ENCODE peak calls at places on chromosomes 13 and 19, in six cellular contexts. S is uterus, E is SK-N-SH, P is heart left ventricle, L is lower lobe of right lung, J is esophagus squamous epithelium. V is an unnamed sample. For H3K4me1, the result is how much of the 10 kb centered on the place peaks cover.

GRCh38 chr13:84481958-84482357 is 599.7 kb upstream of the SLITRK1 start:
- DNase-seq in S (no peak), E (no peak), P (no peak), L (no peak), J (no peak), V (no peak)

GRCh38 chr19:17121736-17122293 is 46.2 kb downstream of the MYO9B start:
- DNase-seq in S (no peak), E (no peak), P (no peak), L (no peak), J (no peak), V (no peak)

GRCh38 chr13:113002206-113002821 is 33.3 kb downstream of the MCF2L start:
- DNase-seq in S (no peak), E (peak), P (no peak), L (no peak), J (no peak), V (no peak)

GRCh38 chr13:42876270-42876714 is 94.9 kb downstream of the FAM216B start:
- DNase-seq in S (no peak), E (no peak), P (no peak), L (no peak), J (no peak), V (no peak)

GRCh38 chr19:49057636-49058234 is at the start of gene CGB7:
- DNase-seq in S (peak), E (peak), P (peak), L (peak), J (no peak), V (no peak)

GRCh38 chr13:60974296-60974695 is 441.4 kb downstream of the PCDH20 start:
- DNase-seq in S (no peak), E (no peak), P (no peak), L (no peak), J (no peak), V (no peak)

GRCh38 chr19:45878043-45878794 is 7.7 kb downstream of the IRF2BP1 start:
- DNase-seq in S (no peak), E (no peak), P (no peak), L (no peak), J (no peak), V (no peak)

GRCh38 chr13:44899967-44900366 is 89.3 kb downstream of the NUFIP1 start:
- DNase-seq in S (no peak), E (peak), P (no peak), L (no peak), J (no peak), V (no peak)

GRCh38 chr19:18436651-18437478 is 1.1 kb downstream of the ISYNA1 start:
- DNase-seq in S (peak), E (peak), P (peak), L (peak), J (no peak), V (no peak)

GRCh38 chr13:28329395-28330158 is 165.4 kb downstream of the FLT1 start:
- DNase-seq in S (peak), E (no peak), P (no peak), L (peak), J (no peak), V (peak)

GRCh38 chr19:10502524-10503001 is 593 bp downstream of the KEAP1 start:
- DNase-seq in S (peak), E (peak), P (peak), L (peak), J (peak), V (peak)

GRCh38 chr13:103859952-103860351 is 793.7 kb upstream of the SLC10A2 start:
- DNase-seq in S (no peak), E (no peak), P (no peak), L (no peak), J (no peak), V (no peak)

GRCh38 chr13:22801402-22802003 is 379.3 kb upstream of the SGCG start:
- DNase-seq in S (no peak), E (no peak), P (no peak), L (no peak), J (no peak), V (no peak)

GRCh38 chr19:45782820-45783785 is 813 bp upstream of the DMPK start:
- DNase-seq in S (peak), E (peak), P (peak), L (no peak), J (no peak), V (no peak)

GRCh38 chr13:20901668-20902437 is 693 bp downstream of the XPO4 start:
- DNase-seq in S (no peak), E (peak), P (peak), L (no peak), J (no peak), V (no peak)
- H3K27ac ChIP-seq in S (peak), E (peak), P (peak), L (peak), J (peak), V (peak)

GRCh38 chr13:110407531-110407930 is 100.4 kb downstream of the COL4A2 start:
- DNase-seq in S (no peak), E (no peak), P (no peak), L (no peak), J (no peak), V (no peak)

GRCh38 chr13:110408286-110408685 is 101.2 kb downstream of the COL4A2 start:
- DNase-seq in S (no peak), E (no peak), P (no peak), L (no peak), J (no peak), V (no peak)

GRCh38 chr13:110409581-110409992 is 102.5 kb downstream of the COL4A2 start:
- DNase-seq in S (peak), E (no peak), P (no peak), L (no peak), J (no peak), V (no peak)

GRCh38 chr13:110405597-110406450 is 98.7 kb downstream of the COL4A2 start:
- DNase-seq in S (no peak), E (no peak), P (no peak), L (no peak), J (no peak), V (no peak)

GRCh38 chr13:110407021-110407420 is 99.9 kb downstream of the COL4A2 start:
- DNase-seq in S (no peak), E (no peak), P (no peak), L (no peak), J (no peak), V (no peak)
- H3K4me1 ChIP-seq in S (under half), E (half or more), P (half or more), L (under half), J (under half), V (under half)

DNA sequence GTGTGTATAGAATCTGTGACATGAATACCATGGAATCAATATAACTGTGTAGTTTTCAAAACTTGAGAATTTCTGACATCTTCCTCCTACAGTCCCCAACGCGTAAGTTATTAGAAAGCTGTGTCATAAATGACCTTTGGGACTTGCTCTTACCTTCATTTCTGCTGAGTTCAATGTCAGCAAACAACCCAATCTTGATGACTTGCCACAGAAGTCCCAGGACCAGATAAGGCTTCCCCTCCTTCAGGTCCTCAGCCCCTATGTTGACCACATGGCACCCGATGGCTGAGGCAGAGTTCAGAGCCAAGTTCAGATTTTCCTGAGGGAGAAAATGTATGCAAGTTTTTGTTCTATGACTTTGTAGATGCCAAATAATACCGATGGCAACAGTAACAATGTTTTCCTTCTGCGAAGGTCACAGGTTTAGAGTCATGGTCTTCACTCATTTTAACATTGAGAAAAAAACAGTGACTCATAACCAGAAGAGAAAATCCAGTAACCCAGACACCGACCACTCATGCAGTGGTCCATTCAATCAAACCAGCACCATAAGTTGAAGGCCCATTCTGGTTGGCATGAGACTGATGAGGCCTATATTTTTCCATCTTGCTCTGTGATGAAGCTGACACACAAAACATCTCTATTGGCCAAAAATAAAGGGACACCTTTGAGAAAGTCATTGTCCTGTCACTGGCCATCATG is 29.2 kb downstream of the LCP1 start:
- DNase-seq in S (no peak), E (no peak), P (no peak), L (no peak), J (no peak), V (no peak)
- H3K27ac ChIP-seq in S (no peak), E (no peak), P (no peak), L (no peak), J (no peak), V (no peak)

GRCh38 chr13:40613954-40614353 is 52.5 kb downstream of the FOXO1 start:
- DNase-seq in S (no peak), E (no peak), P (no peak), L (no peak), J (no peak), V (no peak)
- H3K4me1 ChIP-seq in S (under half), E (under half), P (half or more), L (half or more), J (under half), V (under half)

V was measured in ascending aorta.